ENCODE peak calls at places on chromosomes 7 and 10, in eight cellular contexts. E, R, A, L, D, I, P and F are unnamed samples.

GRCh38 chr10:127911218-127911866 is 4.4 kb downstream of the PTPRE start:
- DNase-seq in E (no peak), R (no peak), A (no peak), L (no peak), D (peak), I (no peak), P (no peak), F (no peak)

GRCh38 chr10:16155761-16156322 is 281.0 kb upstream of the PTER start:
- DNase-seq in E (peak), R (no peak), A (no peak), L (no peak), D (no peak), I (peak), P (no peak), F (peak)

GRCh38 chr7:21903074-21903786 is 42.5 kb downstream of the CDCA7L start:
- DNase-seq in E (no peak), R (no peak), A (no peak), L (no peak), D (no peak), I (no peak), P (no peak), F (no peak)

GRCh38 chr7:27030393-27031001 is 65.3 kb downstream of the HOXA1 start:
- DNase-seq in E (no peak), R (no peak), A (no peak), L (no peak), D (no peak), I (peak), P (no peak), F (peak)

GRCh38 chr7:12303096-12303495 is 92.0 kb downstream of the TMEM106B start:
- DNase-seq in E (peak), R (peak), A (no peak), L (no peak), D (no peak), I (no peak), P (no peak), F (no peak)

GRCh38 chr7:18520450-18521235 is 25.1 kb downstream of the HDAC9 start:
- DNase-seq in E (no peak), R (peak), A (no peak), L (peak), D (no peak), I (no peak), P (peak), F (no peak)

GRCh38 chr7:104973227-104973626 is 40.8 kb upstream of the KMT2E start:
- DNase-seq in E (no peak), R (no peak), A (no peak), L (no peak), D (no peak), I (no peak), P (no peak), F (no peak)

GRCh38 chr7:141533149-141533949 is 17.9 kb upstream of the AGK start:
- DNase-seq in E (peak), R (peak), A (peak), L (peak), D (peak), I (peak), P (peak), F (peak)

GRCh38 chr7:84123903-84124573 is 70.6 kb downstream of the SEMA3A start:
- DNase-seq in E (no peak), R (peak), A (no peak), L (no peak), D (no peak), I (peak), P (peak), F (peak)

GRCh38 chr7:110944966-110945644 is 145.8 kb upstream of the LRRN3 start:
- DNase-seq in E (no peak), R (no peak), A (no peak), L (no peak), D (no peak), I (peak), P (no peak), F (peak)

GRCh38 chr10:113897693-113898618 is 43.5 kb downstream of the NHLRC2 start:
- DNase-seq in E (no peak), R (no peak), A (no peak), L (no peak), D (peak), I (no peak), P (no peak), F (no peak)

GRCh38 chr10:103800789-103801540 is 54.4 kb downstream of the SH3PXD2A start:
- DNase-seq in E (no peak), R (peak), A (no peak), L (no peak), D (no peak), I (no peak), P (peak), F (no peak)

GRCh38 chr7:1945558-1945957 is 275.5 kb downstream of the ELFN1 start:
- DNase-seq in E (no peak), R (no peak), A (no peak), L (no peak), D (no peak), I (no peak), P (no peak), F (no peak)

GRCh38 chr7:134440067-134440466 is 18.8 kb downstream of the AKR1B1 start:
- DNase-seq in E (no peak), R (no peak), A (no peak), L (no peak), D (no peak), I (no peak), P (no peak), F (no peak)

GRCh38 chr7:80635533-80635932 is 2.9 kb upstream of the CD36 start:
- DNase-seq in E (no peak), R (no peak), A (no peak), L (no peak), D (no peak), I (no peak), P (no peak), F (no peak)

GRCh38 chr7:102918865-102919264 is 6.1 kb downstream of the LRRC17 start:
- DNase-seq in E (no peak), R (no peak), A (no peak), L (no peak), D (no peak), I (no peak), P (no peak), F (no peak)

GRCh38 chr7:102916426-102916825 is 3.6 kb downstream of the LRRC17 start:
- DNase-seq in E (no peak), R (peak), A (no peak), L (no peak), D (no peak), I (no peak), P (no peak), F (peak)

GRCh38 chr7:102916881-102917280 is 4.1 kb downstream of the LRRC17 start:
- DNase-seq in E (no peak), R (peak), A (no peak), L (no peak), D (no peak), I (peak), P (no peak), F (no peak)

GRCh38 chr7:102914585-102914984 is 1.8 kb downstream of the LRRC17 start:
- DNase-seq in E (peak), R (no peak), A (no peak), L (no peak), D (no peak), I (peak), P (no peak), F (peak)

GRCh38 chr7:102917436-102918353 is 4.9 kb downstream of the LRRC17 start:
- DNase-seq in E (no peak), R (peak), A (peak), L (no peak), D (no peak), I (peak), P (no peak), F (no peak)
- TF ChIP-seq CTCF in E (no peak), R (peak), A (peak), L (no peak), D (no peak), I (peak), P (no peak), F (no peak)

GRCh38 chr10:112314822-112315474 is 31.7 kb downstream of the TECTB start:
- DNase-seq in E (peak), R (peak), A (peak), L (peak), D (peak), I (peak), P (peak), F (peak)
- TF ChIP-seq EZH2phosphoT487 in E (no peak), R (no peak), A (no peak), L (no peak), D (no peak), I (no peak), P (no peak), F (no peak)

GRCh38 chr10:93997546-93997945 is 3.8 kb downstream of the PLCE1 start:
- DNase-seq in E (no peak), R (no peak), A (no peak), L (no peak), D (no peak), I (no peak), P (no peak), F (no peak)

GRCh38 chr10:93995598-93996271 is 2.0 kb downstream of the PLCE1 start:
- DNase-seq in E (no peak), R (peak), A (no peak), L (no peak), D (no peak), I (no peak), P (no peak), F (no peak)

GRCh38 chr10:94000638-94001420 is 7.1 kb downstream of the PLCE1 start:
- DNase-seq in E (no peak), R (no peak), A (no peak), L (no peak), D (no peak), I (no peak), P (no peak), F (no peak)

GRCh38 chr10:94002156-94002555 is 8.4 kb downstream of the PLCE1 start:
- DNase-seq in E (no peak), R (no peak), A (no peak), L (no peak), D (no peak), I (no peak), P (no peak), F (no peak)

DNA sequence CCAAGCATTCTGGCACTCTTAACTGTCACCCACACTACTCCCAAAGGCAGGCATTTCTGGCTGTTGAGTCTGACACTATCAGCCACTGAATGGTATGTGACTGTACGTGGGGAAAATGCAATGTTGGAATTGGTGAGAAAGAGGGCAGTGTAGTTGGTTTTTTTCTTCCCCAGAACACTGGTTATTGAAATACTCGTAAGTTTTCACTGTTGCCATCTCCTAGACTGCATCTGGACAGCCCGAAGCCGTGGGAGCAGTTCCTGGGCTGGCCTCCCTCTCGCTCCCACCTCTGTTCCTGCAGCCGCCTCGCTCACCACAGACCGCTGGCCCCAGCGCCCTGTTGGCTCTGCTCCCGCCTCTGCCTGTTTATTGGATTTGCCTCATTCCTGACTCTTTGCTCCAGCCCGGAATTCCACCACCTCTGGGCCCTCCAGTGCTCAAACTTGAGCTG is 5.7 kb downstream of the PLCE1 start:
- DNase-seq in E (peak), R (no peak), A (no peak), L (no peak), D (peak), I (peak), P (no peak), F (peak)
- TF ChIP-seq CTCF in E (peak), R (no peak), A (no peak), L (no peak), D (peak), I (no peak), P (no peak), F (no peak)

DNA sequence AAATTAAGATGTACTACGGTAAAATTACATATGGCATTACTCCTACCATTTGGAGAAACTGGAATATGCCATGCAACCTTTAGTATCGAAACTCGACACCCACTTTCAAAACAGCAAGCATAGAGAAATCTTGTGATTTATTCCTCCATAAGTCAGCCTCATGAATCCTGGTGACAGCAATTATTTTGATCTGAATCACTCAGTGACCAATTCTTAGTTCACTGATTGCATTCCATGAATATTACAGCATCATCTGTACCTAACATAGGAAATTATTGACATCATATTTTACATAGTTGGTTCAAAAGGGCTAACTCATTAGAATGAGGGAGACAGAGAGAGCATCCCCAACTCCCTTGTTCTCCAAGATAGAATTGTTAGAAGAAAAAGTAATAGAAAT is 89.6 kb downstream of the CACNB2 start:
- DNase-seq in E (no peak), R (peak), A (no peak), L (no peak), D (no peak), I (no peak), P (no peak), F (no peak)
- TF ChIP-seq EZH2phosphoT487 in E (no peak), R (no peak), A (no peak), L (no peak), D (no peak), I (no peak), P (no peak), F (no peak)

DNA sequence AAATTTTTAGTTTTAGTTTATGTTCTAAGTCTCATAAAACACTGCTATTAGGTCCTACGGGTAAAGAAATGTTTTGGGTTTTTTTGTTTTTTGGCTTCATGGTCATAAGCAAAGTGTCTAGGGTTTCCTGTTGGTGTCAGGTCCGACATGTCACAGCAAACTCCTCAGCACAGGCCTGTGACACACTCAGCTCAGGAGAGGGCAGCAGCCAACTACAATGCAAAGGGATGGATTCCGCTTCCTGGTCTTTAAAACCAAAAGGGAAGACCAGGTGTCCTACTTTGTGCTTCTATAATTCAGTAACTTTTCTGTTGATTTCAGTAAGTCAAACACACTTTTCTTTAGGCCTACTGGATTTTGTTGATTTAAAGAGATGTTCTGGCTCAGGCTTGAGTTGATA is 83.8 kb upstream of the MACROH2A2 start:
- DNase-seq in E (peak), R (peak), A (peak), L (no peak), D (peak), I (peak), P (no peak), F (peak)
- TF ChIP-seq CTCF in E (peak), R (peak), A (peak), L (peak), D (peak), I (peak), P (no peak), F (peak)

GRCh38 chr10:5460468-5461200 is 38.7 kb downstream of the CALML5 start:
- DNase-seq in E (no peak), R (no peak), A (no peak), L (no peak), D (no peak), I (no peak), P (no peak), F (no peak)
- TF ChIP-seq EZH2phosphoT487 in E (no peak), R (no peak), A (no peak), L (no peak), D (no peak), I (no peak), P (no peak), F (no peak)

DNA sequence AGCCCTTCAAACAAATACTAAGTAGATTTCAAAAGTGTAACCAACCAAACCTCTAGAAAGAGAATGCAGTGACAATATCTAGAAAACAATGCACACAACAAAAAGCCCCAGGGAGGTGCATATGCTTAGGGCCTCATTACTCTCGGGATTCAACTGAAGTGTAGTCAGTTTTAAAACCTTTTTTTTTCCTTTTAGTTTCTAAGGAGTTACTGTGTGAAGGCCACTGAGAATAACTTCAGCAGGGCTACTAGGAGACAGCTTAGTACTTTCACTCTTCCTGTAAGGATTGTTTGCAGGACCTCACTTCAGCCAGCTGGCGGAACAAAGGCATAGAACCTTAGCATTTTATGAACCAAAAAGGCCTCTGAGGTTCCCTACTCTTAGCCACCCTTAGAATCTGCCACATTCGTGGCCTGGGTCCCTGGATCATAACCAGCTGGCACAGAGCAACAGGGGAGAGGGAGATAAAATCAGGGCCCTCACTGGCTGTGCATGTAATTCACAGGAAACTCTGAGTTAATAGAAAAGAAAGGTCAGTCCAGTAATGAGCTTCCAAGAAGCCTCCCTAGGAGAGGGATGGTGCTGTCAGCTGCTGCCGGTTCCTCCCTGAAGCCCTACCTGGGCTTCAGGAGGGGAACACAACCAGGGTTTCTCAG is 3.6 kb downstream of the VOPP1 start:
- DNase-seq in E (no peak), R (no peak), A (no peak), L (no peak), D (peak), I (no peak), P (no peak), F (no peak)
- TF ChIP-seq CTCF in E (no peak), R (no peak), A (no peak), L (peak), D (peak), I (no peak), P (no peak), F (no peak)

GRCh38 chr7:8423057-8423456 is 10.4 kb upstream of the NXPH1 start:
- DNase-seq in E (no peak), R (peak), A (no peak), L (no peak), D (no peak), I (no peak), P (no peak), F (no peak)

GRCh38 chr7:8413600-8413999 is 19.8 kb upstream of the NXPH1 start:
- DNase-seq in E (no peak), R (no peak), A (no peak), L (no peak), D (no peak), I (no peak), P (no peak), F (no peak)

GRCh38 chr7:8422177-8422576 is 11.2 kb upstream of the NXPH1 start:
- DNase-seq in E (no peak), R (no peak), A (no peak), L (no peak), D (no peak), I (no peak), P (no peak), F (no peak)

DNA sequence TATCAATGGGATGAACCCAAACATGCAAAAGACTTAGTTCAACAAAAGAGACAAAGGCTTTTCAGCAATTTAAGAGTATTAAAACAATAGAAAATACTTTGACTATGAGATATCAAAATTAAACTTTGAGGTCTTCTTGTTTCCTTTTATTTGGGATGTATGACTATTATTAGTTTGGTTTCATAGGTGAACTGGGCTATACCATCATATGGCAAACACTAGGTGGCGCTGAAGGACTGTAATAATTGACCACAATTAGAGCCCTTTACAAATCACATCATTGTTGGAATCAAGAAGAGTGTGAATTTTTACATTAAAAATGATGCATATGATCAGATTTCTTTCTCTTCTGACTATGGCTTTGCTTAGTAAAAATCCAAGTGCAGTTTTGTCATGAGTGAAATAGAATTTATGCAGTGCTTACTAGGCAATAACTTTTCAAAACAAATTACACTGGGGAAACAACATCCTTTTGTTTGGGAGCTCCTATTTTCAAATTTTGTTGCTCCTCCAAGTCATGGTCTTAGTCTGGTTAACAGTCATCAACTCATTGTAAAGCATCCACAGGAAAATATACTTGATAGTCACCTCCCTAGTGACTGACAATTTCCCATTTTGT is 14.7 kb upstream of the NXPH1 start:
- DNase-seq in E (peak), R (peak), A (peak), L (peak), D (peak), I (peak), P (peak), F (peak)
- TF ChIP-seq EZH2phosphoT487 in E (no peak), R (no peak), A (no peak), L (no peak), D (no peak), I (no peak), P (no peak), F (no peak)